ENCODE peak calls at places on chromosomes 5 and 9, in seven cellular contexts. O, U, W, L, P, G and Z are unnamed samples.

GRCh38 chr5:181164076-181164952 is 16.9 kb downstream of the OR2V2 start:
- DNase-seq in O (no peak), U (peak), W (no peak), L (peak), P (no peak), G (peak), Z (peak)

GRCh38 chr5:40962207-40962955 is 53.1 kb downstream of the C7 start:
- DNase-seq in O (no peak), U (no peak), W (no peak), L (no peak), P (no peak), G (no peak), Z (peak)

GRCh38 chr5:145680744-145681143 is 154.4 kb downstream of the PRELID2 start:
- DNase-seq in O (no peak), U (no peak), W (no peak), L (no peak), P (no peak), G (no peak), Z (no peak)

GRCh38 chr5:10831416-10831815 is 70.4 kb upstream of the DAP start:
- DNase-seq in O (peak), U (peak), W (no peak), L (peak), P (no peak), G (no peak), Z (peak)

GRCh38 chr9:105413486-105414068 is 34.3 kb upstream of the FSD1L start:
- DNase-seq in O (no peak), U (peak), W (no peak), L (peak), P (no peak), G (peak), Z (peak)

GRCh38 chr5:134370306-134370870 is 981 bp upstream of the UBE2B start:
- DNase-seq in O (no peak), U (no peak), W (no peak), L (no peak), P (no peak), G (no peak), Z (no peak)

GRCh38 chr9:17776735-17777134 is 197.9 kb downstream of the SH3GL2 start:
- DNase-seq in O (no peak), U (no peak), W (no peak), L (no peak), P (peak), G (no peak), Z (no peak)

GRCh38 chr9:14031015-14031414 is 282.9 kb downstream of the NFIB start:
- DNase-seq in O (no peak), U (peak), W (no peak), L (peak), P (no peak), G (no peak), Z (peak)

GRCh38 chr5:7874639-7875038 is 5.7 kb downstream of the MTRR start:
- DNase-seq in O (no peak), U (no peak), W (no peak), L (no peak), P (no peak), G (no peak), Z (no peak)

GRCh38 chr5:852431-853401 is 1.9 kb upstream of the ZDHHC11 start:
- DNase-seq in O (no peak), U (no peak), W (no peak), L (no peak), P (no peak), G (no peak), Z (no peak)

GRCh38 chr5:52657231-52657645 is 130.5 kb upstream of the ITGA1 start:
- DNase-seq in O (no peak), U (peak), W (no peak), L (peak), P (no peak), G (peak), Z (peak)

DNA sequence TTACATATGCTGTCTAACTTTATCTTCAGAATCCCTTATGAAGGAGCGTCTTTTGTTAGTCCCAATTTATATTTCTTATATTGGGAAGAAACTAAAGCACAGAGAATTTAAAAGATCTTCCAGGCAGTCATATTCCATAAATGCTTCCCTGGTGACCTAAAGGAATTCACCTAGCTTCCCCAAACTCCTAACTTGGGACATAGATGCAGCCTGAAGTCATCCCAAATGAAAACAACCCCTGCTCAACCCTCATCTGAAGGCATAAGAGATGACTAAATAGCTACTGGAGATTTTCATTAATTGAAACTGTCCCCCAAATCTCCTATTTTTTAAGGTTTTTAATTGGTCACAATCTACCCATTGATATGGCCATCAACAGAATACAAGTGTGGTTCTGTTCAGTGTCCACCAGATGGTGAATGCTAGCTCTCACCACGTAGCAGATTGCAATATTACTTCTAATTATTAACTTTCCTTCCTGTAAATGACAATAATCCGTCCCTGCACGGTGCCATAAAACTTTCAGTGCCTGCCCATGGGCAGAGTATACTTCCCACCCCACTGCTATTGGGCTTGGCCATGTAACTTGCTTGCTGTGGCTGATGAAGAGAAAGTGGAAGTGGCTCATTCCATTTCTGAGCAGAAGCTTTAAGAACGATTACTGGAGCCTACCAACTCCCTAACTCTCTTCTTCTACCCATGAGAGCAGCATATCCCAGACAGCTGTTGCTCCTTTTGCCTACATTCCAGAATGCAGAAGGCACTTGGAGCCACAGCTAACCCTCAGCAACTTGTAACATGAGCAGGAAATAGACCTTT is 18.7 kb downstream of the PRUNE2 start:
- DNase-seq in O (no peak), U (no peak), W (no peak), L (no peak), P (no peak), G (no peak), Z (no peak)
- H3K4me3 ChIP-seq in O (no peak), U (no peak), W (no peak), L (no peak), P (no peak), G (no peak), Z (no peak)

DNA sequence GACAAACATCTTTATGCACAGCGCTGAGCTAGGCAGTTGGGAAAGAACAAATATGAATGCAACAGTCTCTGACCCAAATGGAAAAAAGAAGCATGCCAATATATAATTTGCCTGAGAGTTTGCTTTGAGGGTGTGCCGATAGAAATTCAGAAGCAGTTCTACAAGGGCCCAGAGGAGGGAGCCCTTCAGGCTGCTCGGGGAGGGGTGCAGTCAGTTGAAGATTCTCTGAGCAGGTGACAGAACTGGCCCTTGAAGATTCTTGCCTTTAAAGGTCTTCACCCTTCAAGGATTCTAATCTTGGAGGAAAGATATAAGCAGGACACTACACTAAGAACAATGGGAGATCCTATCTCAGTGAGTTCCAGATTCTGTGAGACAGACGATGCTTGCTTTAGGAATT is 3.7 kb upstream of the PAPPA start:
- DNase-seq in O (no peak), U (no peak), W (no peak), L (peak), P (no peak), G (no peak), Z (peak)
- TF ChIP-seq CTCF in O (peak), U (peak), W (peak), L (peak), P (no peak), G (peak), Z (peak)

GRCh38 chr5:132526290-132526973 is 16.9 kb downstream of the IL5 start:
- DNase-seq in O (no peak), U (peak), W (no peak), L (peak), P (no peak), G (peak), Z (peak)
- H3K4me3 ChIP-seq in O (peak), U (no peak), W (no peak), L (no peak), P (peak), G (no peak), Z (no peak)

DNA sequence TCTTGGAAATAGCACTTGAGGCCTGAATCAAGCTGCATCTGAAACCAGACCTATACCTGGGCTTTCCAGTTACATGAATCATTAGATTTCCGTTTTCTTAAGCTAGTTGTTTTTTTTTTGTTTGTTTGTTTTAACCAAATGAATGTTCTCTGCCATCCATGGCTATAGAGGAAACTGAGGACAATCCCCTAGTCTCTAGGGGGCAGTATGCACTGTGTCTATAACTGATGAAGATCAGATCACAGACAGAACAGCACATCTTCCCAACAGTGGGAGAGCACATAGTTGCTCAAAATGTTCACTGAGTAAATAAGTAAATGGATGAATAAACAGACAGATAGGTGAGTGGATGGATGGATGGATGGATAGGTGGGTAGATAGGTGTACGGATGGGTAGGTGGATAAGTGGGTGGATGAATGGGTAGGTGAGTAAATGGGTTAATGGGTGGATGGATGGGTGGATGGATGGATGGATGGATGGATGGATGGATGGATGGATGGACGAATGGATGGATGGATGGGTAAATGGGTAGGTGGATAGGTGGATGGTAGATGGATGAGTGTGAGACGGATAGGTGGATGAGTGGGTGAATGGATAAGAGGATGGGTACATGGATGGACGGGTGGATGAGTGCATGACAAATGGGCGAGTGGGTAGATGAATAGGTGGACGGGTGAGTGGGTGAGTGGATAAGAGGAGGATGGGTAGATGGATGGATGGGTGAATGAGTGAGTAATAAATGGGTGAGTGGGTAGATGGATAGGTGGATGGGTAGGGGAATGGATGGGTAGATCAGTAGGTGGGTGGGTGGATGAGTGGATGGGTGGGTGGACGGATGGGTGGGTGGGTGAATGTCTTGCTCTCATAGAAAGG is 179.1 kb downstream of the FGF18 start:
- DNase-seq in O (no peak), U (no peak), W (no peak), L (no peak), P (no peak), G (no peak), Z (no peak)
- TF ChIP-seq CTCF in O (no peak), U (no peak), W (no peak), L (no peak), P (no peak), G (no peak), Z (no peak)

DNA sequence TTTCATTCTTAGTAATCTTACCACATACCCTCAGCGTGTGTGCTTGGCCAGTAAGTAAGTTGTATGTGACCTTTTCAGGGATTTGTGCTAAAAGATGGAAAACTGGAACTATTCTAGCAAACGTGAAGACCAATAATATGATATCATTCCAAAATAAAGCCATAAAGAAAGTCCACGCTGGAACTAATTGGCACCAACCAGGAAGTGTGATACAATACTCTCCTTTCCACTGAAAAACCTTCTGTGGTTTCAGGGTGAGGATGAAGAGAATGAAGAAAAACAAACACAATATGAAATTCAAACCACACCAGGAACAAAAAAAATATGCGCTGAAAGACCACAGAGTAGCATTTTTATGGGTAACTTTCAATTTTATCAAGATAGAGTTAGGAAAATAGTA is 105.8 kb downstream of the EFNA5 start:
- DNase-seq in O (no peak), U (no peak), W (no peak), L (peak), P (no peak), G (no peak), Z (peak)
- H3K4me3 ChIP-seq in O (no peak), U (no peak), W (no peak), L (no peak), P (no peak), G (no peak), Z (no peak)

GRCh38 chr5:174945853-174946252 is 221.5 kb downstream of the MSX2 start:
- DNase-seq in O (no peak), U (no peak), W (no peak), L (no peak), P (no peak), G (no peak), Z (no peak)

GRCh38 chr5:174947548-174947947 is 223.2 kb downstream of the MSX2 start:
- DNase-seq in O (no peak), U (no peak), W (no peak), L (no peak), P (no peak), G (peak), Z (peak)

DNA sequence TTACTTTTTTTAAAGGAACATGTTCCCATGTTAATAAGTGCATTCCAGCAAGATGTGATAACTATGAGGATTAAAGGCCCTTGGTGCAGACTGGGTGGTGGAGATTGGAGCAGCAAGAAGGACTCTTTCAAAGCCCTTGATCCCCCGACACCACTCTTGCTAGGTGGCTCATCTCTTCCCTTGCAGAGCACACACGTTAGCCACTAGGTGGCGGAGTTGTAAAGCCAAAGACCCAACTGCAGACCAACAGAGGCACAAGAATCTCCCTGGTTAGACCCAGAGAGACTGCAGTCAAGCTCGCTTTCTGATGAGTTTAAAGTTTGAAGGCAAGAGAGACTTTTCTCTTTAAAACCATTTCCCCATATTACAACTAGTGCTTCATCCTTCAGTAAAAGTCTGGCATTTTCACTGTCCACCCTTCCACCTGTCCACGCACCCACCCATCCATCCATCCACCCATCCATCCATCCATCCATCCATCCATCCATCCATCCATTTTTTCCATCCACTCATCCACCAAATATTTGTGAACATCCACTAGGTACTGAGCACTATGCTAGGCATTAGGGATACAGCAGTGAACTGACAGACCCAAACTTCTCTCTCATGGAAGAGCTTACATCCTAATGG is 226.9 kb downstream of the MSX2 start:
- DNase-seq in O (peak), U (peak), W (no peak), L (peak), P (no peak), G (peak), Z (peak)
- TF ChIP-seq CTCF in O (peak), U (peak), W (peak), L (peak), P (peak), G (peak), Z (peak)

DNA sequence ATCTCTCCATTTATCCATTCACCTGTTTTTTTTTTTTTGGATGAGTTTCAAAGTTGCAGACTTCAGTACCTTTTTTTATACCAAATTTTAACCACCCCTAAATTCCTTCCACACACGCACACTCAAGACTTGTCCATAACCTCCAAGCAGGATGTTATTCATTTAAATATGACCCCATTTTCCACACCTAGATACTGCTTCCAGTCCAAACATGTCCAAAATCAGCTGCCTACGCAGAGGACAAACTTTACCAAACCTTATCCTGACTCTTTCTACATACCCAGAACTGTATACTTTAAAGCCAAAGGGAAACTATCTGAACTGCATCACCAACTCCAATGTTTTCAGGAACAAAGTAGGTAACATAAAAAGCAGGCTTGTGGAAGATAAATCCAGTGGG is 36.0 kb upstream of the FYB1 start:
- DNase-seq in O (no peak), U (no peak), W (no peak), L (no peak), P (no peak), G (no peak), Z (no peak)
- H3K4me3 ChIP-seq in O (no peak), U (no peak), W (peak), L (no peak), P (no peak), G (no peak), Z (no peak)

GRCh38 chr9:110140276-110140675 is 67.7 kb downstream of the C9orf152 start:
- DNase-seq in O (no peak), U (no peak), W (no peak), L (no peak), P (no peak), G (peak), Z (no peak)
- TF ChIP-seq CTCF in O (no peak), U (no peak), W (no peak), L (peak), P (no peak), G (no peak), Z (no peak)

GRCh38 chr5:51172853-51173635 is 210.2 kb upstream of the ISL1 start:
- DNase-seq in O (no peak), U (no peak), W (no peak), L (no peak), P (no peak), G (no peak), Z (no peak)
- H3K4me3 ChIP-seq in O (no peak), U (no peak), W (no peak), L (no peak), P (no peak), G (no peak), Z (no peak)

DNA sequence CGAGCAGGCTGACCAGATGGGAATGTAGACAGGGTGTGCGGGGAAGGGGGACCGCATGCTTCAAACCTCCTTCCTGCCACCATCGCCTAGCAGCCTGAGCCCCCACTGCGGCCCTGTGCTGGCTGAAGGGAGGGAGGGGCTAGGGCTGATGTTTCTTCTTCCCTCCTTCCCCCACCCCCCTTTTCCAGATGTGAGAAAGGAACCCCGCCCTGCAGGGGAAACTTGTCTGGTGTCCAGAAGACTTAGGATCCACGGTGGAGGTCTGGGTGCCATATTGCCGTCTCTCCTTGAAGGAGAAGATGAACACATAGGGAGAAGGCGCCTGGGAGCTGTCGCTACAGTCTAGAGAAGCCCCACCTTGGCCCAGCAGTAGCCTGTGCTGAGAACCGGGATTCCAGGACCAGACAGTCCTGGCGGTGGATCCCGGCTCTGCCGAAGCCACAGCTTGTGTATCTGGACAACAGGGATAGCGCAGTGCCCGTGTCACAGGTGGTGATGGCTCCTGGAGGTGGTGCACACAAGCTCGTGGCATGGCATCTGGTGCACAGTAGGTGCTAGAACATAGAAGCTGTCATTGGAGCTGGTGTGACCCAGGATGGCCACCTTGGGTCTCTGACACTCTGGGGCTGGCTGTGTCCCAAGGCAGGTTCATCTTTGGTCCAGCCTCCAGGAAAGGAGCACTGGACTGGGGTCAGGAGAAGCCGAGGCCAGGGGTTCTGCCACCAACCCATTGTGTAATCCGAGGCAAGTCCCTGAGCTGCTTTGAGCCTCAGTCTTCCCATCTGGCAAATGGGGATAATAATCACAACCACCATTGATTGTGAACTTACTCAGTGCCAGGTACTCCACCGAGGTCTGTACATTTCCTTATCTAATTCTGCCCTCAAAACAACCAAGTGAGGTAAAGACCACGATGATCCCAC is 205.6 kb downstream of the C9orf50 start:
- DNase-seq in O (no peak), U (no peak), W (no peak), L (no peak), P (no peak), G (no peak), Z (no peak)
- TF ChIP-seq CTCF in O (no peak), U (no peak), W (no peak), L (no peak), P (no peak), G (no peak), Z (no peak)